ENCODE peak calls at places on chromosomes 7 and 10, in seven cellular contexts. L, A, I, X, Q, H and O are unnamed samples.

GRCh38 chr10:123569436-123570010 is 96.6 kb upstream of the GPR26 start:
- DNase-seq in X (no peak), L (no peak), H (no peak), Q (no peak), I (no peak), A (peak; percentile 22), O (no peak)

GRCh38 chr7:112547916-112548315 is 67.1 kb downstream of the LSMEM1 start:
- DNase-seq in H (no peak), Q (no peak), L (peak; percentile 58), X (no peak), A (no peak), I (no peak), O (no peak)

GRCh38 chr10:112352044-112352443 is 21.9 kb upstream of the ACSL5 start:
- DNase-seq in A (no peak), X (no peak), H (no peak), I (no peak), L (no peak), Q (no peak), O (no peak)

GRCh38 chr7:30148951-30149459 is 14.2 kb downstream of the MTURN start:
- DNase-seq in H (no peak), Q (no peak), X (no peak), I (no peak), A (no peak), L (no peak), O (no peak)

GRCh38 chr10:119531067-119531466 is 11.5 kb downstream of the RGS10 start:
- DNase-seq in A (no peak), X (no peak), I (no peak), H (no peak), Q (no peak), L (peak; percentile 51), O (no peak)

GRCh38 chr10:103545366-103545765 is 51.9 kb downstream of the NEURL1 start:
- DNase-seq in A (peak; percentile 12), Q (no peak), X (no peak), L (no peak), H (no peak), I (no peak), O (no peak)

GRCh38 chr10:6279540-6280267 is 77.0 kb downstream of the PFKFB3 start:
- DNase-seq in X (no peak), Q (no peak), A (no peak), L (peak; percentile 72), H (peak; percentile 7), I (peak; percentile 73), O (peak; percentile 36)

GRCh38 chr7:13262929-13263530 is 575.6 kb downstream of the ARL4A start:
- DNase-seq in X (no peak), L (peak; percentile 63), H (no peak), I (peak; percentile 58), A (no peak), Q (no peak), O (no peak)

GRCh38 chr7:79570904-79571303 is 117.4 kb upstream of the MAGI2 start:
- DNase-seq in H (no peak), X (no peak), I (no peak), Q (no peak), L (no peak), A (no peak), O (no peak)

GRCh38 chr10:599767-600166 is 89.7 kb downstream of the DIP2C start:
- DNase-seq in I (no peak), H (no peak), Q (no peak), L (no peak), X (no peak), A (no peak), O (no peak)

GRCh38 chr10:71394926-71395562 is 1.7 kb upstream of the CDH23 start:
- DNase-seq in H (no peak), L (no peak), X (no peak), Q (no peak), I (no peak), A (no peak), O (no peak)

GRCh38 chr7:100705753-100706671 is at the start of gene POP7:
- DNase-seq in H (peak; percentile 96), Q (peak; percentile 99), A (peak; percentile 100), X (peak; percentile 100), I (peak; percentile 95), L (peak; percentile 99), O (peak; percentile 93)

GRCh38 chr7:25117226-25118047 is 7.6 kb downstream of the CYCS start:
- DNase-seq in A (no peak), L (no peak), X (no peak), Q (no peak), H (no peak), I (no peak), O (no peak)

GRCh38 chr10:4652111-4653010 is 173.6 kb upstream of the AKR1E2 start:
- DNase-seq in I (no peak), L (no peak), A (no peak), H (no peak), X (no peak), Q (no peak), O (no peak)

GRCh38 chr10:6694447-6695155 is 114.5 kb upstream of the PRKCQ start:
- DNase-seq in X (no peak), A (no peak), H (no peak), Q (no peak), I (no peak), L (peak; percentile 29), O (no peak)